ENCODE peak calls at places on chromosome 11, in ten cellular contexts. One of them, this sample, is unnamed.

GRCh38 chr11:14396289-14396688 is 37.3 kb upstream of the RRAS2 start:
- DNase-seq in mesendoderm: no peak
- DNase-seq in A549: no peak
- DNase-seq in neuronal stem cell: no peak
- DNase-seq in fibroblast of lung: no peak
- DNase-seq in OCI-LY7: no peak
- DNase-seq in HCT116: no peak
- DNase-seq in K562: no peak
- DNase-seq in IMR-90: no peak
- DNase-seq in mammary epithelial cell: no peak
- DNase-seq in this sample: no peak

GRCh38 chr11:114291381-114291780 is 4.8 kb upstream of the NNMT start:
- DNase-seq in mesendoderm: no peak
- DNase-seq in A549: peak
- DNase-seq in neuronal stem cell: no peak
- DNase-seq in fibroblast of lung: peak
- DNase-seq in OCI-LY7: no peak
- DNase-seq in HCT116: no peak
- DNase-seq in K562: no peak
- DNase-seq in IMR-90: peak
- DNase-seq in mammary epithelial cell: no peak
- DNase-seq in this sample: no peak

GRCh38 chr11:57370251-57370650 is 10.7 kb downstream of the PRG3 start:
- DNase-seq in mesendoderm: peak
- DNase-seq in A549: no peak
- DNase-seq in neuronal stem cell: no peak
- DNase-seq in fibroblast of lung: peak
- DNase-seq in OCI-LY7: no peak
- DNase-seq in HCT116: no peak
- DNase-seq in K562: no peak
- DNase-seq in IMR-90: peak
- DNase-seq in mammary epithelial cell: peak
- DNase-seq in this sample: no peak

GRCh38 chr11:70729949-70730348 is 331.6 kb downstream of the CTTN start:
- DNase-seq in mesendoderm: no peak
- DNase-seq in A549: no peak
- DNase-seq in neuronal stem cell: no peak
- DNase-seq in fibroblast of lung: no peak
- DNase-seq in OCI-LY7: no peak
- DNase-seq in HCT116: no peak
- DNase-seq in K562: no peak
- DNase-seq in IMR-90: no peak
- DNase-seq in mammary epithelial cell: no peak
- DNase-seq in this sample: no peak

GRCh38 chr11:122439911-122440782 is 215.4 kb upstream of the UBASH3B start:
- DNase-seq in mesendoderm: peak
- DNase-seq in A549: peak
- DNase-seq in neuronal stem cell: peak
- DNase-seq in fibroblast of lung: peak
- DNase-seq in OCI-LY7: no peak
- DNase-seq in HCT116: no peak
- DNase-seq in K562: no peak
- DNase-seq in IMR-90: peak
- DNase-seq in mammary epithelial cell: no peak
- DNase-seq in this sample: no peak

GRCh38 chr11:44316388-44317240 is 6.7 kb upstream of the ALX4 start:
- DNase-seq in mesendoderm: no peak
- DNase-seq in A549: peak
- DNase-seq in neuronal stem cell: no peak
- DNase-seq in fibroblast of lung: no peak
- DNase-seq in OCI-LY7: no peak
- DNase-seq in HCT116: no peak
- DNase-seq in K562: no peak
- DNase-seq in IMR-90: no peak
- DNase-seq in mammary epithelial cell: no peak
- DNase-seq in this sample: no peak

GRCh38 chr11:102268083-102268984 is 49.0 kb upstream of the BIRC3 start:
- DNase-seq in mesendoderm: peak
- DNase-seq in A549: peak
- DNase-seq in neuronal stem cell: peak
- DNase-seq in fibroblast of lung: peak
- DNase-seq in OCI-LY7: peak
- DNase-seq in HCT116: peak
- DNase-seq in K562: peak
- DNase-seq in IMR-90: peak
- DNase-seq in mammary epithelial cell: peak
- DNase-seq in this sample: peak

GRCh38 chr11:72969894-72970335 is 155.7 kb downstream of the ATG16L2 start:
- DNase-seq in mesendoderm: no peak
- DNase-seq in A549: no peak
- DNase-seq in neuronal stem cell: no peak
- DNase-seq in fibroblast of lung: peak
- DNase-seq in OCI-LY7: no peak
- DNase-seq in HCT116: no peak
- DNase-seq in K562: no peak
- DNase-seq in IMR-90: peak
- DNase-seq in mammary epithelial cell: peak
- DNase-seq in this sample: no peak

GRCh38 chr11:64297722-64298358 is 2.3 kb upstream of the CATSPERZ start:
- DNase-seq in mesendoderm: no peak
- DNase-seq in A549: no peak
- DNase-seq in neuronal stem cell: no peak
- DNase-seq in fibroblast of lung: no peak
- DNase-seq in OCI-LY7: no peak
- DNase-seq in HCT116: no peak
- DNase-seq in K562: no peak
- DNase-seq in IMR-90: no peak
- DNase-seq in mammary epithelial cell: no peak
- DNase-seq in this sample: no peak

GRCh38 chr11:35523861-35524260 is 1.6 kb downstream of the PAMR1 start:
- DNase-seq in mesendoderm: no peak
- DNase-seq in A549: no peak
- DNase-seq in neuronal stem cell: no peak
- DNase-seq in fibroblast of lung: no peak
- DNase-seq in OCI-LY7: no peak
- DNase-seq in HCT116: no peak
- DNase-seq in K562: no peak
- DNase-seq in IMR-90: no peak
- DNase-seq in mammary epithelial cell: no peak
- DNase-seq in this sample: no peak

GRCh38 chr11:35524780-35525179 is 636 bp downstream of the PAMR1 start:
- DNase-seq in mesendoderm: no peak
- DNase-seq in A549: no peak
- DNase-seq in neuronal stem cell: no peak
- DNase-seq in fibroblast of lung: peak
- DNase-seq in OCI-LY7: no peak
- DNase-seq in HCT116: no peak
- DNase-seq in K562: no peak
- DNase-seq in IMR-90: peak
- DNase-seq in mammary epithelial cell: peak
- DNase-seq in this sample: no peak

GRCh38 chr11:35523351-35523768 is 2.1 kb downstream of the PAMR1 start:
- DNase-seq in mesendoderm: no peak
- DNase-seq in A549: no peak
- DNase-seq in neuronal stem cell: no peak
- DNase-seq in fibroblast of lung: no peak
- DNase-seq in OCI-LY7: no peak
- DNase-seq in HCT116: no peak
- DNase-seq in K562: no peak
- DNase-seq in IMR-90: peak
- DNase-seq in mammary epithelial cell: no peak
- DNase-seq in this sample: no peak

GRCh38 chr11:35525501-35526175 is at the start of gene PAMR1:
- DNase-seq in mesendoderm: peak
- DNase-seq in A549: no peak
- DNase-seq in neuronal stem cell: peak
- DNase-seq in fibroblast of lung: peak
- DNase-seq in OCI-LY7: no peak
- DNase-seq in HCT116: no peak
- DNase-seq in K562: no peak
- DNase-seq in IMR-90: peak
- DNase-seq in mammary epithelial cell: peak
- DNase-seq in this sample: peak

DNA sequence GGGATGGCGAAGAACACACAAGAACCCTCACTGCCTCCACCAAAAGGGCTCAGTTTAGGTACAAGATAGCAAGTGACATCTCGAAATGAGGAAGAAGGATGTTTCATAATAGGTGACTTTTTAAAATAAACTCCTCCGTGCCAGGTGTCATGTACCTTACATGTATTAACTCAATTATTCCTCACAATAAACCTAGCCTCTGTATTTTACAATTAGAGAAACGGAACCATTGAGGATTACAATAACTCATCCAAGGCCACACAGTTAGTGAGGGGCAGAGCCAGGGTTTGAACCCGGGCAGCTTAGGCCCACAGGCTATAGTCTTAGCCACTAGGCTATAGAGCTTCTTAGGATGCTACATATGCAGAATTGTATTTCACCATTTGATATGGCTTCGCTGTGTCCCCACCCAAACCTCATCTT is 965 bp upstream of the PAMR1 start:
- DNase-seq in mesendoderm: peak
- DNase-seq in A549: peak
- DNase-seq in neuronal stem cell: no peak
- DNase-seq in fibroblast of lung: peak
- DNase-seq in OCI-LY7: no peak
- DNase-seq in HCT116: peak
- DNase-seq in K562: no peak
- DNase-seq in IMR-90: peak
- DNase-seq in mammary epithelial cell: peak
- DNase-seq in this sample: no peak
- H3K4me2 ChIP-seq in mesendoderm: peak
- H3K4me2 ChIP-seq in A549: no peak
- H3K4me2 ChIP-seq in neuronal stem cell: peak
- H3K4me2 ChIP-seq in fibroblast of lung: peak
- H3K4me2 ChIP-seq in OCI-LY7: no peak
- H3K4me2 ChIP-seq in HCT116: no peak
- H3K4me2 ChIP-seq in K562: no peak
- H3K4me2 ChIP-seq in IMR-90: peak
- H3K4me2 ChIP-seq in mammary epithelial cell: peak
- H3K4me2 ChIP-seq in this sample: no peak

GRCh38 chr11:34750692-34751405 is 130.0 kb downstream of the EHF start:
- DNase-seq in mesendoderm: no peak
- DNase-seq in A549: no peak
- DNase-seq in neuronal stem cell: no peak
- DNase-seq in fibroblast of lung: peak
- DNase-seq in OCI-LY7: no peak
- DNase-seq in HCT116: no peak
- DNase-seq in K562: no peak
- DNase-seq in IMR-90: no peak
- DNase-seq in mammary epithelial cell: no peak
- DNase-seq in this sample: no peak
- H3K4me2 ChIP-seq in mesendoderm: no peak
- H3K4me2 ChIP-seq in A549: peak
- H3K4me2 ChIP-seq in neuronal stem cell: no peak
- H3K4me2 ChIP-seq in fibroblast of lung: no peak
- H3K4me2 ChIP-seq in OCI-LY7: no peak
- H3K4me2 ChIP-seq in HCT116: no peak
- H3K4me2 ChIP-seq in K562: no peak
- H3K4me2 ChIP-seq in IMR-90: no peak
- H3K4me2 ChIP-seq in mammary epithelial cell: no peak
- H3K4me2 ChIP-seq in this sample: no peak

GRCh38 chr11:34631737-34632104 is 10.8 kb downstream of the EHF start:
- DNase-seq in mesendoderm: no peak
- DNase-seq in A549: no peak
- DNase-seq in neuronal stem cell: no peak
- DNase-seq in fibroblast of lung: no peak
- DNase-seq in OCI-LY7: no peak
- DNase-seq in HCT116: no peak
- DNase-seq in K562: no peak
- DNase-seq in IMR-90: no peak
- DNase-seq in mammary epithelial cell: no peak
- DNase-seq in this sample: no peak
- H3K4me2 ChIP-seq in mesendoderm: no peak
- H3K4me2 ChIP-seq in A549: no peak
- H3K4me2 ChIP-seq in neuronal stem cell: no peak
- H3K4me2 ChIP-seq in fibroblast of lung: no peak
- H3K4me2 ChIP-seq in OCI-LY7: no peak
- H3K4me2 ChIP-seq in HCT116: peak
- H3K4me2 ChIP-seq in K562: no peak
- H3K4me2 ChIP-seq in IMR-90: no peak
- H3K4me2 ChIP-seq in mammary epithelial cell: no peak
- H3K4me2 ChIP-seq in this sample: no peak

GRCh38 chr11:32435947-32436750 is 810 bp upstream of the WT1 start:
- DNase-seq in mesendoderm: peak
- DNase-seq in A549: no peak
- DNase-seq in neuronal stem cell: no peak
- DNase-seq in fibroblast of lung: no peak
- DNase-seq in OCI-LY7: no peak
- DNase-seq in HCT116: no peak
- DNase-seq in K562: no peak
- DNase-seq in IMR-90: no peak
- DNase-seq in mammary epithelial cell: no peak
- DNase-seq in this sample: no peak

GRCh38 chr11:32434116-32434386 is 1.3 kb downstream of the WT1 start:
- DNase-seq in mesendoderm: no peak
- DNase-seq in A549: no peak
- DNase-seq in neuronal stem cell: no peak
- DNase-seq in fibroblast of lung: no peak
- DNase-seq in OCI-LY7: no peak
- DNase-seq in HCT116: no peak
- DNase-seq in K562: no peak
- DNase-seq in IMR-90: no peak
- DNase-seq in mammary epithelial cell: no peak
- DNase-seq in this sample: no peak

GRCh38 chr11:32434387-32435151 is 770 bp downstream of the WT1 start:
- DNase-seq in mesendoderm: peak
- DNase-seq in A549: peak
- DNase-seq in neuronal stem cell: no peak
- DNase-seq in fibroblast of lung: no peak
- DNase-seq in OCI-LY7: no peak
- DNase-seq in HCT116: no peak
- DNase-seq in K562: peak
- DNase-seq in IMR-90: no peak
- DNase-seq in mammary epithelial cell: no peak
- DNase-seq in this sample: no peak

GRCh38 chr11:32435511-32435946 is at the start of gene WT1:
- DNase-seq in mesendoderm: peak
- DNase-seq in A549: peak
- DNase-seq in neuronal stem cell: no peak
- DNase-seq in fibroblast of lung: no peak
- DNase-seq in OCI-LY7: no peak
- DNase-seq in HCT116: no peak
- DNase-seq in K562: peak
- DNase-seq in IMR-90: no peak
- DNase-seq in mammary epithelial cell: no peak
- DNase-seq in this sample: no peak

GRCh38 chr11:32435152-32435480 is 223 bp downstream of the WT1 start:
- DNase-seq in mesendoderm: no peak
- DNase-seq in A549: peak
- DNase-seq in neuronal stem cell: no peak
- DNase-seq in fibroblast of lung: no peak
- DNase-seq in OCI-LY7: no peak
- DNase-seq in HCT116: no peak
- DNase-seq in K562: peak
- DNase-seq in IMR-90: no peak
- DNase-seq in mammary epithelial cell: no peak
- DNase-seq in this sample: no peak
- H3K4me2 ChIP-seq in mesendoderm: peak
- H3K4me2 ChIP-seq in A549: peak
- H3K4me2 ChIP-seq in neuronal stem cell: peak
- H3K4me2 ChIP-seq in fibroblast of lung: no peak
- H3K4me2 ChIP-seq in OCI-LY7: no peak
- H3K4me2 ChIP-seq in HCT116: no peak
- H3K4me2 ChIP-seq in K562: peak
- H3K4me2 ChIP-seq in IMR-90: no peak
- H3K4me2 ChIP-seq in mammary epithelial cell: peak
- H3K4me2 ChIP-seq in this sample: no peak

GRCh38 chr11:27717377-27717776 is 17.1 kb upstream of the BDNF start:
- DNase-seq in mesendoderm: no peak
- DNase-seq in A549: peak
- DNase-seq in neuronal stem cell: no peak
- DNase-seq in fibroblast of lung: peak
- DNase-seq in OCI-LY7: no peak
- DNase-seq in HCT116: no peak
- DNase-seq in K562: peak
- DNase-seq in IMR-90: no peak
- DNase-seq in mammary epithelial cell: no peak
- DNase-seq in this sample: no peak
- H3K4me2 ChIP-seq in mesendoderm: no peak
- H3K4me2 ChIP-seq in A549: peak
- H3K4me2 ChIP-seq in neuronal stem cell: peak
- H3K4me2 ChIP-seq in fibroblast of lung: peak
- H3K4me2 ChIP-seq in OCI-LY7: no peak
- H3K4me2 ChIP-seq in HCT116: peak
- H3K4me2 ChIP-seq in K562: no peak
- H3K4me2 ChIP-seq in IMR-90: peak
- H3K4me2 ChIP-seq in mammary epithelial cell: no peak
- H3K4me2 ChIP-seq in this sample: no peak